ENCODE peak calls at places on chromosomes 5 and 9, in nine cellular contexts. Q is C1 segment of cervical spinal cord; R is NCI-H345; A is Calu3; T is mesothelial cell of epicardium; L is activated T-cell treated with anti-CD3 and anti-CD28 coated beads, Interleukin-2, amount 50 U/mL, for 1 hour; E is lung; I is tibial artery; O is NCI-H1092 treated with DMSO at 0.1 percent for 48 hours. K is an unnamed sample.

GRCh38 chr5:763998-764781 is 20.3 kb downstream of the ZDHHC11B start:
- DNase-seq in T (peak; percentile 38), L (peak; percentile 20), R (no peak), A (no peak), I (no peak), O (no peak), E (peak; percentile 33), Q (no peak), K (no peak)

GRCh38 chr9:78786794-78787193 is 489.9 kb downstream of the PSAT1 start:
- DNase-seq in E (no peak), O (no peak), Q (no peak), T (no peak), A (no peak), R (no peak), L (no peak), I (no peak), K (no peak)

GRCh38 chr9:37608250-37608649 is 15.9 kb upstream of the TOMM5 start:
- DNase-seq in A (no peak), O (no peak), E (no peak), R (no peak), L (no peak), T (no peak), I (no peak), Q (no peak), K (no peak)

GRCh38 chr9:83583151-83584014 is 39.6 kb upstream of the IDNK start:
- DNase-seq in Q (no peak), T (peak; percentile 58), R (peak; percentile 26), A (peak; percentile 66), O (no peak), L (no peak), E (peak; percentile 45), I (peak; percentile 70), K (no peak)

GRCh38 chr5:135214897-135215616 is 181.0 kb upstream of the PITX1 start:
- DNase-seq in T (peak; percentile 22), I (peak; percentile 47), R (no peak), E (no peak), Q (no peak), A (no peak), O (no peak), L (no peak), K (no peak)

GRCh38 chr5:68246802-68247201 is 31.2 kb downstream of the PIK3R1 start:
- DNase-seq in I (no peak), L (no peak), R (no peak), O (no peak), Q (no peak), E (no peak), A (no peak), T (no peak), K (no peak)

GRCh38 chr9:124482431-124483031 is 24.7 kb downstream of the NR5A1 start:
- DNase-seq in T (no peak), I (no peak), Q (no peak), E (no peak), L (no peak), A (no peak), O (no peak), R (no peak), K (no peak)

GRCh38 chr9:123586140-123586735 is 230.2 kb downstream of the CRB2 start:
- DNase-seq in A (no peak), I (no peak), T (no peak), R (peak; percentile 92), L (no peak), E (peak; percentile 48), O (peak; percentile 92), Q (peak; percentile 60), K (no peak)

GRCh38 chr9:80775515-80775914 is 913.8 kb downstream of the TLE1 start:
- DNase-seq in T (no peak), E (no peak), R (no peak), L (no peak), O (no peak), A (no peak), I (no peak), Q (no peak), K (no peak)

GRCh38 chr5:60299944-60300343 is 400.0 kb downstream of the DEPDC1B start:
- DNase-seq in O (no peak), Q (no peak), T (no peak), R (no peak), L (no peak), E (no peak), A (no peak), I (no peak), K (no peak)

GRCh38 chr9:135613946-135614805 is 25.2 kb downstream of the GLT6D1 start:
- DNase-seq in L (no peak), E (no peak), R (no peak), A (no peak), T (peak; percentile 36), I (no peak), Q (no peak), O (no peak), K (no peak)

GRCh38 chr9:60545346-60546315 is 368.6 kb upstream of the SPATA31A5 start:
- DNase-seq in R (no peak), I (no peak), O (no peak), L (no peak), A (no peak), T (no peak), Q (no peak), E (no peak), K (no peak)

GRCh38 chr5:29672678-29673077 is 1520.8 kb upstream of the CDH6 start:
- DNase-seq in R (no peak), Q (no peak), L (no peak), I (no peak), A (no peak), T (no peak), O (no peak), E (no peak), K (no peak)

GRCh38 chr5:32673272-32673671 is 37.8 kb upstream of the NPR3 start:
- DNase-seq in T (no peak), Q (no peak), O (no peak), L (no peak), E (no peak), I (no peak), R (no peak), A (no peak), K (no peak)

GRCh38 chr9:108640211-108640610 is 215.6 kb downstream of the ACTL7B start:
- DNase-seq in Q (no peak), E (no peak), R (no peak), L (no peak), A (no peak), T (no peak), O (no peak), I (no peak), K (no peak)

GRCh38 chr9:15222313-15222712 is 84.7 kb downstream of the TTC39B start:
- DNase-seq in Q (no peak), O (no peak), L (no peak), I (no peak), E (no peak), A (no peak), R (no peak), T (no peak), K (no peak)

GRCh38 chr5:36876965-36877666 is 547 bp downstream of the NIPBL start:
- DNase-seq in T (peak; percentile 72), O (peak; percentile 78), E (peak; percentile 71), R (peak; percentile 71), Q (peak; percentile 80), I (peak; percentile 52), L (peak; percentile 71), A (peak; percentile 54), K (peak; percentile 75)

GRCh38 chr9:118612201-118612600 is 757.0 kb downstream of the BRINP1 start:
- DNase-seq in I (no peak), T (no peak), O (no peak), R (no peak), E (no peak), Q (no peak), A (no peak), L (no peak), K (no peak)

GRCh38 chr9:1995084-1995483 is 20.1 kb upstream of the SMARCA2 start:
- DNase-seq in A (no peak), T (no peak), Q (no peak), L (no peak), I (no peak), O (no peak), R (no peak), E (no peak), K (no peak)

GRCh38 chr5:134490925-134491271 is 34.6 kb upstream of the JADE2 start:
- DNase-seq in R (no peak), L (no peak), Q (no peak), I (no peak), E (no peak), A (no peak), T (no peak), O (no peak), K (no peak)

GRCh38 chr5:149765932-149766331 is 35.8 kb downstream of the PPARGC1B start:
- DNase-seq in T (no peak), E (no peak), A (no peak), L (no peak), R (no peak), O (no peak), Q (no peak), I (no peak), K (no peak)

GRCh38 chr9:35136866-35137265 is 21.2 kb upstream of the ATOSB start:
- DNase-seq in T (no peak), Q (no peak), L (no peak), R (no peak), E (no peak), O (no peak), A (no peak), I (no peak), K (no peak)

GRCh38 chr9:83267741-83268140 is 204.8 kb upstream of the RASEF start:
- DNase-seq in E (no peak), Q (no peak), R (no peak), O (no peak), L (no peak), A (no peak), I (no peak), T (no peak), K (no peak)

GRCh38 chr9:134870746-134871667 is 9.6 kb upstream of the FCN2 start:
- DNase-seq in L (no peak), A (no peak), E (no peak), Q (no peak), I (no peak), O (no peak), R (no peak), T (no peak), K (no peak)

GRCh38 chr9:565528-565927 is 276.0 kb upstream of the DMRT1 start:
- DNase-seq in T (no peak), R (no peak), I (no peak), L (no peak), Q (no peak), E (no peak), O (no peak), A (no peak), K (no peak)

GRCh38 chr5:151063136-151063544 is 17.7 kb downstream of the TNIP1 start:
- DNase-seq in I (peak; percentile 63), A (no peak), E (no peak), R (no peak), L (no peak), T (no peak), O (no peak), Q (no peak), K (no peak)

GRCh38 chr5:150846651-150847333 is 471 bp downstream of the IRGM start:
- DNase-seq in O (peak; percentile 75), Q (no peak), T (no peak), A (peak; percentile 53), I (no peak), L (peak; percentile 49), R (peak; percentile 72), E (peak; percentile 49), K (peak; percentile 66)

GRCh38 chr5:44914221-44914620 is 105.5 kb downstream of the MRPS30 start:
- DNase-seq in E (no peak), A (no peak), L (no peak), T (no peak), O (no peak), Q (no peak), I (no peak), R (no peak), K (no peak)

GRCh38 chr9:37032713-37033112 is 1.4 kb downstream of the PAX5 start:
- DNase-seq in T (no peak), R (no peak), E (no peak), Q (no peak), A (no peak), I (no peak), L (no peak), O (no peak), K (no peak)

GRCh38 chr9:134218230-134218629 is 53.9 kb upstream of the RNU6ATAC start:
- DNase-seq in L (no peak), T (no peak), A (no peak), R (no peak), Q (no peak), E (no peak), I (no peak), O (no peak), K (no peak)

GRCh38 chr5:8981496-8981895 is 564.4 kb downstream of the SEMA5A start:
- DNase-seq in O (no peak), Q (no peak), A (no peak), T (no peak), I (no peak), L (no peak), E (no peak), R (no peak), K (no peak)

K was measured in activated naive CD8-positive, alpha-beta T cell treated with anti-CD3 and anti-CD28 coated beads, Interleukin-2, amount 10 ng/mL, durations not matched to agents 7 days and 5 days.